ENCODE peak calls at places on chromosome 12, in ten cellular contexts. P, O, Q, U, I, T, N, G, E and L are unnamed samples.

GRCh38 chr12:50505386-50505827 is 622 bp downstream of the DIP2B start:
- DNase-seq in T (peak; percentile 19), E (no peak), G (no peak), N (no peak), P (no peak), O (peak; percentile 23), Q (no peak), U (peak; percentile 64), I (peak; percentile 27), L (peak; percentile 72)

GRCh38 chr12:104687823-104688573 is 231.2 kb downstream of the CHST11 start:
- DNase-seq in P (no peak), Q (no peak), G (no peak), E (no peak), U (no peak), N (no peak), O (no peak), I (no peak), T (no peak), L (no peak)

GRCh38 chr12:19239046-19239445 is 109.5 kb downstream of the PLEKHA5 start:
- DNase-seq in P (no peak), E (no peak), N (no peak), I (no peak), G (no peak), T (no peak), O (no peak), Q (no peak), U (no peak), L (no peak)

GRCh38 chr12:66648336-66648735 is 30.5 kb downstream of the GRIP1 start:
- DNase-seq in N (peak; percentile 10), O (peak; percentile 22), I (no peak), T (no peak), E (no peak), Q (peak; percentile 80), U (no peak), P (no peak), G (no peak), L (no peak)

GRCh38 chr12:80373666-80374065 is 70.4 kb upstream of the PTPRQ start:
- DNase-seq in U (peak; percentile 64), G (no peak), P (no peak), O (no peak), I (no peak), N (no peak), E (no peak), T (no peak), Q (peak; percentile 64), L (no peak)

GRCh38 chr12:47715393-47715876 is 9.6 kb upstream of the RPAP3 start:
- DNase-seq in P (peak; percentile 50), N (peak; percentile 76), Q (peak; percentile 43), I (peak; percentile 78), G (no peak), U (peak; percentile 87), E (no peak), O (peak; percentile 72), T (peak; percentile 74), L (peak; percentile 80)

GRCh38 chr12:9340422-9341259 is 132.4 kb upstream of the PZP start:
- DNase-seq in Q (no peak), P (no peak), N (peak; percentile 85), G (no peak), U (peak; percentile 50), I (no peak), T (peak; percentile 92), O (peak; percentile 72), E (no peak), L (no peak)

GRCh38 chr12:14923944-14924343 is 14.4 kb downstream of the ERP27 start:
- DNase-seq in U (no peak), T (no peak), N (no peak), E (no peak), G (no peak), O (no peak), P (no peak), I (no peak), Q (no peak), L (no peak)

GRCh38 chr12:78585132-78585531 is 279.4 kb upstream of the SYT1 start:
- DNase-seq in G (no peak), I (no peak), Q (no peak), T (peak; percentile 0), U (peak; percentile 10), E (no peak), O (peak; percentile 12), P (no peak), N (no peak), L (no peak)

GRCh38 chr12:132801741-132802140 is 26.9 kb downstream of the GOLGA3 start:
- DNase-seq in E (no peak), P (no peak), O (no peak), I (no peak), U (no peak), Q (no peak), N (no peak), G (no peak), T (no peak), L (no peak)